ENCODE peak calls at places on chromosomes 5 and 9, in four cellular contexts. S is K562, U is HepG2, W is H1. T is an unnamed sample.

GRCh38 chr5:1110930-1111726 is 735 bp downstream of the SLC12A7 start:
- DNase-seq in S (peak), U (no peak), W (no peak), T (no peak)

GRCh38 chr9:95264954-95265615 is 52.4 kb downstream of the FANCC start:
- DNase-seq in S (no peak), U (no peak), W (no peak), T (no peak)

GRCh38 chr5:1239514-1240251 is 14.5 kb downstream of the SLC6A18 start:
- DNase-seq in S (peak), U (no peak), W (no peak), T (no peak)

GRCh38 chr5:132011561-132012384 is at the start of gene ACSL6:
- DNase-seq in S (peak), U (no peak), W (no peak), T (no peak)

GRCh38 chr5:14029185-14029584 is 84.7 kb upstream of the DNAH5 start:
- DNase-seq in S (no peak), U (no peak), W (no peak), T (no peak)

GRCh38 chr9:136244116-136244775 is 1.4 kb downstream of the QSOX2 start:
- DNase-seq in S (no peak), U (peak), W (no peak), T (no peak)

GRCh38 chr9:133952598-133953550 is 39.2 kb downstream of the VAV2 start:
- DNase-seq in S (no peak), U (no peak), W (no peak), T (no peak)

GRCh38 chr5:39891376-39891775 is 466.6 kb upstream of the DAB2 start:
- DNase-seq in S (no peak), U (no peak), W (no peak), T (no peak)

GRCh38 chr5:171681667-171682066 is 104.0 kb upstream of the SMIM23 start:
- DNase-seq in S (no peak), U (no peak), W (no peak), T (no peak)

GRCh38 chr9:6779417-6780241 is 21.9 kb downstream of the KDM4C start:
- DNase-seq in S (peak), U (peak), W (no peak), T (no peak)

GRCh38 chr9:98410185-98410697 is 154.8 kb upstream of the TBC1D2 start:
- DNase-seq in S (peak), U (peak), W (peak), T (no peak)

GRCh38 chr9:99368341-99369326 is 146.6 kb downstream of the SEC61B start:
- DNase-seq in S (no peak), U (no peak), W (no peak), T (no peak)

GRCh38 chr5:173602423-173602822 is 14.0 kb downstream of the BOD1 start:
- DNase-seq in S (no peak), U (no peak), W (no peak), T (no peak)

GRCh38 chr5:135242496-135243193 is 156.4 kb downstream of the MACROH2A1 start:
- DNase-seq in S (no peak), U (no peak), W (no peak), T (no peak)
- TF ChIP-seq FOSL1 in S (no peak), U (no peak), W (no peak), T (no peak)

GRCh38 chr5:111826064-111826463 is 69.1 kb upstream of the NREP start:
- DNase-seq in S (no peak), U (no peak), W (no peak), T (no peak)

GRCh38 chr5:111834926-111835599 is 78.1 kb upstream of the NREP start:
- DNase-seq in S (no peak), U (no peak), W (no peak), T (no peak)

GRCh38 chr5:111829701-111830100 is 72.7 kb upstream of the NREP start:
- DNase-seq in S (no peak), U (no peak), W (no peak), T (no peak)

GRCh38 chr5:111830333-111830732 is 73.3 kb upstream of the NREP start:
- DNase-seq in S (no peak), U (no peak), W (no peak), T (peak)
- TF ChIP-seq FOSL1 in S (no peak), U (no peak), W (no peak), T (no peak)

GRCh38 chr5:15266265-15266664 is 233.7 kb upstream of the FBXL7 start:
- DNase-seq in S (no peak), U (no peak), W (no peak), T (no peak)
- TF ChIP-seq FOSL1 in S (no peak), U (no peak), W (no peak), T (no peak)

DNA sequence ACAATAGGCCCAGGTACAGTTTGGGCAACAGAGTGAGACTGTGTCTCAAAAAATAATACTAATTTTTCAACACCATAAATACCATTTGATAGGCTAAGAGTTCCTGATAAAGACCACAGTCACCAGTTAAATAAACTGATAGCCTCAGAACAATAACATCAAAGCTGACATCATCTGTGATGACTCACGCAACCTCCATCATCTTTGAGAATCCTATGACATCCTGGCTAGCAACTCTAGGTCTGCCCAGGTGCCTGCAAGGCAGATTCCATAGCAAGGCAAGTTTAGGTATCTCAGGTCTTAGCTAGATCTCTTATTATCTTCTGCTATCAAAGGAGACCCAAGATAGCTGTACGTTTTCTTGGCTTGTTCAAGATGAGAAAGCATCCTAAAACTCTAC is 30.5 kb upstream of the UBAP2 start:
- DNase-seq in S (peak), U (no peak), W (no peak), T (peak)
- TF ChIP-seq FOSL1 in S (peak), U (no peak), W (no peak), T (no peak)

DNA sequence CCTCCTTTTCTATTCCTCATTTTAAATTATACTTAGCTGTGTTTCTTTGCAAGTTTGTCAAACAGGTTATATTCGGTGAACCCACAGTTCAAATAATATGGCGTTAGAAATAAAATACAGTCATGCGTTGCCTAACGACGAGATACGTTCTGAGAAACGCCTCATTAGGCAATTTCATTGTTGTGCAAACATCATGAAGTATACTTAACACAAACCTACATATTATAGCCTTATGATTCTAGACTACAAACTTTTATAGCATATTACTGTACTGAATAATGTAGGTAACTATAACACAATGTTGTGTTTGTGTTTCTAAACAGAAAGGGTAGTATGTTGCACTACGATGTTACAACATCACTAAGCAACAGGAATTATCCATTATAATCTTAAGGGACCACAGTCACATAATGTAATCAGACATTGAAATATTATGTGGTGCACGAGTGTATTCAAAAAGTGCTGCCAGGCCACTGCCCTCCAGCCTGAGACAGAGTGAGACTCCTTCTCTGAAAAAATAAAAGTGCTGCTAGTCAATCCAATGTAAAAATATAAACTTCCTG is 3.0 kb upstream of the SMC2 start:
- DNase-seq in S (no peak), U (no peak), W (no peak), T (no peak)
- TF ChIP-seq FOSL1 in S (no peak), U (no peak), W (no peak), T (no peak)

GRCh38 chr5:76175051-76175666 is 92.0 kb downstream of the SV2C start:
- DNase-seq in S (peak), U (peak), W (peak), T (peak)
- TF ChIP-seq FOSL1 in S (no peak), U (no peak), W (no peak), T (no peak)

DNA sequence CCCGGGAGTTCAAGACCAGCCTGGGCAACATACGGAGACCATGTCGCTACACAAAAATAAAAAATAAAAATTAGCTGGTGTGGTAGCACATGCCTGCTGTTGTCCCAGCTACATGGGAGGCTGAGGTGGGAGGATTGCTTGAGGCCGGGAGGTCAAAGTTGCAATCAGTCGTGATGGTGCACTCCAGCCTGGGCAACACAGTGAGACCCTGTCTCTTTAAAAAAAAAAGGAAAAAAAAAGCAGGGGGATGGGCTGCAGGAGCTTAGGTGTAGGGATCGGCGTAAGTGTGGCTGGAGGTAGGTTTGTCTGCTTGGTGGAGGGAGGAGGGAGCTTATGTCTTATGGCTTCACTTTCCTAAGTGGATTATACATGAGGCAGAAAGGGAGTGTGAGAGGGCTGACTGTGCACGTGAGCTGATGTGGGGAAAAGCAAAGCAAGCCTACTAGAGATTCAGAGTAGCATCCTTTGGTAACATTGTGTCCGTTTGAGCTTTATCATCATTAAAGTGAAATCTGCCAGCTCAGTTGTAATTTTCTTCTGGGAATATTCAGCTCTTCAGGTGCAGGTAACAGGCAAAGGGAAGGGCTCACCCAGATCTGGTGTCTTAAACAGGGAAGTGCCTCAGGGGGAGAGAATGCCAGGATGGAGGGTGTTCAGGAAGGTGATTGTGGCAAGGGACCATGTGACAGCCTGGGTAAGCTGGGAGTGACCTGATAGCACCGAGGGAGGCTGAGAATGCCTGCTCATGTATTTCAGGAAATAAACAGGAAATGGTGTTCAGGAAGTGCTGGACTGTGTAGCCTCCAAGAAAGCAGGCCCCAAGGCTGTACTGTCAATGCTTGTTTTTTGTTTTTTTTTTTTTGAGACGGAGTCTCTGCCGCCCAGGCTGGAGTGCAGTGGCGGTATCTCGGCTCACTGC is 17.6 kb upstream of the SETX start:
- DNase-seq in S (no peak), U (no peak), W (no peak), T (no peak)
- TF ChIP-seq FOSL1 in S (no peak), U (no peak), W (no peak), T (no peak)

T was measured in HCT116.